ENCODE peak calls at places on chromosomes 7 and 10, in four cellular contexts. One of them, this sample, is unnamed.

GRCh38 chr7:40948239-40948638 is 754.7 kb downstream of the INHBA start:
- DNase-seq in M059J: no peak
- DNase-seq in Caki2: no peak
- DNase-seq in non-pigmented ciliary epithelial cell: no peak
- DNase-seq in this sample: no peak

GRCh38 chr10:12771956-12772355 is 229.6 kb downstream of the CCDC3 start:
- DNase-seq in M059J: no peak
- DNase-seq in Caki2: no peak
- DNase-seq in non-pigmented ciliary epithelial cell: no peak
- DNase-seq in this sample: no peak

GRCh38 chr10:88270871-88271713 is 312.0 kb downstream of the RNLS start:
- DNase-seq in M059J: peak
- DNase-seq in Caki2: no peak
- DNase-seq in non-pigmented ciliary epithelial cell: no peak
- DNase-seq in this sample: peak

GRCh38 chr10:101066890-101067355 is 5.1 kb downstream of the KAZALD1 start:
- DNase-seq in M059J: no peak
- DNase-seq in Caki2: no peak
- DNase-seq in non-pigmented ciliary epithelial cell: no peak
- DNase-seq in this sample: no peak

GRCh38 chr7:106521541-106521940 is 139.4 kb downstream of the CCDC71L start:
- DNase-seq in M059J: peak
- DNase-seq in Caki2: no peak
- DNase-seq in non-pigmented ciliary epithelial cell: no peak
- DNase-seq in this sample: peak

GRCh38 chr10:86085686-86086085 is 280.9 kb downstream of the GRID1 start:
- DNase-seq in M059J: no peak
- DNase-seq in Caki2: no peak
- DNase-seq in non-pigmented ciliary epithelial cell: no peak
- DNase-seq in this sample: no peak

GRCh38 chr7:1618475-1618874 is 48.6 kb upstream of the PSMG3 start:
- DNase-seq in M059J: no peak
- DNase-seq in Caki2: no peak
- DNase-seq in non-pigmented ciliary epithelial cell: no peak
- DNase-seq in this sample: no peak

GRCh38 chr7:27992092-27992491 is 188.5 kb downstream of the JAZF1 start:
- DNase-seq in M059J: peak
- DNase-seq in Caki2: no peak
- DNase-seq in non-pigmented ciliary epithelial cell: no peak
- DNase-seq in this sample: no peak

GRCh38 chr7:152522551-152522950 is 86.7 kb upstream of the KMT2C start:
- DNase-seq in M059J: peak
- DNase-seq in Caki2: no peak
- DNase-seq in non-pigmented ciliary epithelial cell: no peak
- DNase-seq in this sample: no peak

GRCh38 chr10:12466701-12467100 is 117.4 kb downstream of the CAMK1D start:
- DNase-seq in M059J: no peak
- DNase-seq in Caki2: peak
- DNase-seq in non-pigmented ciliary epithelial cell: no peak
- DNase-seq in this sample: no peak

GRCh38 chr10:70596860-70597809 is 5.4 kb downstream of the PRF1 start:
- DNase-seq in M059J: no peak
- DNase-seq in Caki2: no peak
- DNase-seq in non-pigmented ciliary epithelial cell: no peak
- DNase-seq in this sample: no peak

GRCh38 chr7:76202666-76203030 is 952 bp downstream of the SRRM3 start:
- DNase-seq in M059J: no peak
- DNase-seq in Caki2: no peak
- DNase-seq in non-pigmented ciliary epithelial cell: no peak
- DNase-seq in this sample: no peak

GRCh38 chr10:124983321-124983720 is 41.4 kb downstream of the ZRANB1 start:
- DNase-seq in M059J: peak
- DNase-seq in Caki2: no peak
- DNase-seq in non-pigmented ciliary epithelial cell: no peak
- DNase-seq in this sample: peak

GRCh38 chr10:89590326-89590725 is 54.7 kb downstream of the PANK1 start:
- DNase-seq in M059J: no peak
- DNase-seq in Caki2: no peak
- DNase-seq in non-pigmented ciliary epithelial cell: no peak
- DNase-seq in this sample: no peak

GRCh38 chr7:128831178-128831993 is 1.2 kb downstream of the FLNC start:
- DNase-seq in M059J: peak
- DNase-seq in Caki2: no peak
- DNase-seq in non-pigmented ciliary epithelial cell: no peak
- DNase-seq in this sample: peak

GRCh38 chr7:117019786-117020604 is 66.7 kb downstream of the ST7 start:
- DNase-seq in M059J: peak
- DNase-seq in Caki2: no peak
- DNase-seq in non-pigmented ciliary epithelial cell: no peak
- DNase-seq in this sample: peak

This sample was measured in EH.